ENCODE peak calls at places on chromosomes 4 and X, in eight cellular contexts. J, G, V, C, H, A, Y and K are unnamed samples.

GRCh38 chr4:76486588-76487276 is 51.7 kb downstream of the SHROOM3 start:
- DNase-seq in J (no peak), H (no peak), G (no peak), C (no peak), Y (no peak), V (no peak), A (no peak), K (no peak)

GRCh38 chr4:90745176-90745575 is 618.0 kb downstream of the CCSER1 start:
- DNase-seq in H (no peak), G (no peak), A (peak), V (peak), Y (peak), J (no peak), C (no peak), K (no peak)

GRCh38 chr4:41696768-41697167 is 51.8 kb downstream of the PHOX2B start:
- DNase-seq in J (no peak), H (no peak), Y (no peak), A (no peak), V (no peak), G (no peak), C (no peak), K (no peak)

GRCh38 chrX:119042040-119042439 is 30.8 kb upstream of the CT47C1 start:
- DNase-seq in J (no peak), V (no peak), Y (no peak), H (no peak), C (no peak), G (no peak), A (no peak), K (no peak)

GRCh38 chr4:142211444-142211843 is 575.1 kb downstream of the IL15 start:
- DNase-seq in H (no peak), G (no peak), Y (no peak), J (no peak), C (no peak), A (no peak), V (no peak), K (no peak)

GRCh38 chrX:71509289-71509688 is 23.6 kb upstream of the OGT start:
- DNase-seq in J (no peak), C (no peak), A (no peak), V (no peak), H (no peak), G (no peak), Y (no peak), K (no peak)

GRCh38 chr4:130542953-130543352 is 1447.0 kb downstream of the C4orf33 start:
- DNase-seq in J (no peak), V (no peak), C (no peak), H (no peak), A (no peak), Y (no peak), G (no peak), K (no peak)

GRCh38 chrX:153474718-153475117 is 4.3 kb upstream of the HAUS7 start:
- DNase-seq in H (no peak), C (no peak), V (no peak), G (peak), Y (peak), J (peak), A (peak), K (no peak)

GRCh38 chr4:42627887-42628646 is 28.8 kb downstream of the ATP8A1 start:
- DNase-seq in Y (no peak), A (no peak), V (no peak), G (no peak), H (no peak), C (peak), J (no peak), K (peak)

GRCh38 chr4:10033191-10033881 is 12.0 kb upstream of the SLC2A9 start:
- DNase-seq in J (no peak), A (peak), Y (peak), V (no peak), H (no peak), C (no peak), G (peak), K (no peak)

GRCh38 chr4:1200425-1201035 is 28.1 kb upstream of the SPON2 start:
- DNase-seq in V (no peak), H (no peak), G (peak), C (peak), J (peak), Y (peak), A (peak), K (no peak)
- H3K9ac ChIP-seq in V (no peak), H (peak), G (peak), C (no peak), J (peak), Y (peak), A (peak), K (peak)

GRCh38 chr4:87527446-87528240 is 1.5 kb downstream of the SPARCL1 start:
- DNase-seq in J (no peak), Y (peak), A (no peak), C (no peak), G (no peak), V (no peak), H (no peak), K (no peak)
- H3K9ac ChIP-seq in J (no peak), Y (no peak), A (no peak), C (no peak), G (no peak), V (no peak), H (no peak), K (no peak)

GRCh38 chr4:73741140-73741749 is 876 bp downstream of the CXCL8 start:
- DNase-seq in V (no peak), Y (no peak), C (no peak), G (peak), H (no peak), A (no peak), J (no peak), K (no peak)
- H3K9ac ChIP-seq in V (no peak), Y (no peak), C (no peak), G (no peak), H (no peak), A (no peak), J (no peak), K (no peak)

DNA sequence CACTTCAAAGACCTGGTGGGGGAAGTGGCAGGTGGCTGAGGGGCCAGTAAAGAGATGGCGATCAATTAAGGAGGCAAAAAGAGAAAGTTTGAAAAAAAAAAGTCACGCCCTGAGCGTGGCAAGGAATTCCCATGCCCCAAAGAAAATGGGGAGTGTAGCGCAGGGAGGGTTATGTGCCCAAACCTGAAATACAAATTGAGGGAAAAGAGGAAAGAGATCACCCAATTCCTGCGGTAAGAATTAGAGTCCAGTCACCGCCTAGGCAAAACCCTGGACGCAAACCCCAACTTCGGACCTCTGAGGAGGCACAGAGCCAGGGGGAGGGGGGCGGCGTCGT is 595 bp downstream of the ENOX2 start:
- DNase-seq in H (no peak), J (no peak), G (no peak), V (no peak), C (no peak), Y (no peak), A (no peak), K (no peak)
- H3K9ac ChIP-seq in H (no peak), J (peak), G (peak), V (peak), C (peak), Y (no peak), A (peak), K (peak)

GRCh38 chr4:88537725-88538124 is 14.1 kb upstream of the PYURF start:
- DNase-seq in C (no peak), A (no peak), J (no peak), V (no peak), H (no peak), G (no peak), Y (no peak), K (no peak)

GRCh38 chr4:88531549-88531948 is 8.0 kb upstream of the PYURF start:
- DNase-seq in J (no peak), V (no peak), H (no peak), Y (no peak), A (no peak), C (no peak), G (no peak), K (no peak)

GRCh38 chr4:88535090-88535755 is 11.6 kb upstream of the PYURF start:
- DNase-seq in H (no peak), Y (no peak), C (no peak), J (no peak), V (no peak), G (no peak), A (no peak), K (no peak)

GRCh38 chr4:88533088-88533790 is 9.7 kb upstream of the PYURF start:
- DNase-seq in G (peak), C (peak), H (no peak), Y (peak), J (peak), A (peak), V (no peak), K (no peak)

GRCh38 chr4:88533937-88534750 is 10.6 kb upstream of the PYURF start:
- DNase-seq in V (no peak), A (peak), H (no peak), C (no peak), J (peak), G (peak), Y (peak), K (no peak)
- H3K9ac ChIP-seq in V (no peak), A (peak), H (no peak), C (no peak), J (peak), G (peak), Y (peak), K (no peak)

DNA sequence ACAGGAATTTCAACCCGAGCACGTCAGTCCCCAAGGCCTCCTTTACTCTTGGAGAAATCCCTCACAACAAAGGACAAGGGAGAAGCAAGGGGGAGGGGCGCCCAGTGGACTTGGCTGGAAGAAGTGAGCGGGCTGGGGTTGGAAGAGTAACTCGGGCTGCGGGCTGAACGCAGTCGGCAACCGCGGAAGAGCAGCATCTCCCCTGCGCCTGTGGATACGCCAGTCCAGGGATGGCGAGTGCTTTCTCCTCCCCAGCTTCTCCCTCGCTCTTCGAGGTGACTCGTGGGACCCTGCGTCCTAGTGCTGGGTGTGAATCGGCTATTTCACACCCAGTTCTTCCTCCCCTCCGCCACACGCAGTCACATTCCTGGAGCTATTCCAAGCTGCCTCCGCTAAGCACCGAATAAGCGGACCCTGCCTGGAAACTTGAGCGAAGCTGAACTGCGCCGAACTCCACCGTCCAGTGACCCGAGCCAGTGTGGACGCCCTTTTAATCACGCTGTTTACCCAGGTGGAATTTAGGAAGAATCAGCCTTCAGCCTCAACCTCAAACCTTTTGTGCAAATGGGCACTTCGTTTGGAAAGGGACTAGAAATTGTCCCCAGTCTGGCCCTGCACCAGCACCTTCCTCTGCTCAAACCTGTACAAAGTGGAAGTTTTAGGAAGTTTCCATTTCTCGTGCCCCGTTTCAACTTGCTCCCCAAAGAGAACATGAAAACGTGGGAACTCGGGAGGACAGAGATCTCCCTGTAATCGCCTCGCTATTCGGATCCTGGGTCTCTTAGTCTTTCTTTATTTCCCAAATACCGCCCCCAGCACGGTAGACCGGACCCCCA is 64.3 kb upstream of the WDR17 start:
- DNase-seq in H (peak), Y (peak), C (peak), J (peak), A (peak), V (peak), G (peak), K (no peak)
- H3K9ac ChIP-seq in H (peak), Y (no peak), C (peak), J (no peak), A (peak), V (peak), G (peak), K (no peak)

GRCh38 chr4:24978291-24979072 is 52.3 kb downstream of the LGI2 start:
- DNase-seq in C (peak), H (no peak), J (no peak), A (no peak), G (no peak), V (no peak), Y (no peak), K (peak)
- H3K9ac ChIP-seq in C (no peak), H (no peak), J (no peak), A (no peak), G (no peak), V (no peak), Y (no peak), K (peak)